ENCODE peak calls at places on chromosomes 13 and 19, in seven cellular contexts. One of them, this sample, is unnamed.

GRCh38 chr13:76894401-76895110 is 8.4 kb upstream of the KCTD12 start:
- DNase-seq in T47D: no peak
- DNase-seq in DMS153: no peak
- DNase-seq in astrocyte of the cerebellum: no peak
- DNase-seq in astrocyte: no peak
- DNase-seq in foreskin fibroblast: no peak
- DNase-seq in fibroblast of gingiva: no peak
- DNase-seq in this sample: no peak

GRCh38 chr19:35986664-35987570 is 8.1 kb upstream of the SDHAF1 start:
- DNase-seq in fibroblast of gingiva: no peak
- DNase-seq in astrocyte: no peak
- DNase-seq in DMS153: no peak
- DNase-seq in astrocyte of the cerebellum: no peak
- DNase-seq in foreskin fibroblast: peak
- DNase-seq in T47D: no peak
- DNase-seq in this sample: peak

GRCh38 chr13:27600712-27601111 is 19.6 kb downstream of the LNX2 start:
- DNase-seq in astrocyte: no peak
- DNase-seq in foreskin fibroblast: no peak
- DNase-seq in astrocyte of the cerebellum: no peak
- DNase-seq in fibroblast of gingiva: no peak
- DNase-seq in T47D: no peak
- DNase-seq in DMS153: no peak
- DNase-seq in this sample: no peak

GRCh38 chr19:40754611-40755247 is 3.7 kb downstream of the SNRPA start:
- DNase-seq in foreskin fibroblast: peak
- DNase-seq in astrocyte: no peak
- DNase-seq in DMS153: no peak
- DNase-seq in fibroblast of gingiva: no peak
- DNase-seq in T47D: no peak
- DNase-seq in astrocyte of the cerebellum: no peak
- DNase-seq in this sample: no peak

GRCh38 chr13:29767006-29767405 is 83.4 kb downstream of the UBL3 start:
- DNase-seq in T47D: no peak
- DNase-seq in astrocyte of the cerebellum: no peak
- DNase-seq in DMS153: no peak
- DNase-seq in foreskin fibroblast: no peak
- DNase-seq in fibroblast of gingiva: peak
- DNase-seq in astrocyte: no peak
- DNase-seq in this sample: no peak

GRCh38 chr13:26220575-26220974 is 1.5 kb downstream of the RNF6 start:
- DNase-seq in T47D: no peak
- DNase-seq in astrocyte: peak
- DNase-seq in foreskin fibroblast: peak
- DNase-seq in DMS153: no peak
- DNase-seq in fibroblast of gingiva: peak
- DNase-seq in astrocyte of the cerebellum: no peak
- DNase-seq in this sample: no peak

GRCh38 chr13:114129649-114130062 is 2.8 kb downstream of the RASA3 start:
- DNase-seq in foreskin fibroblast: no peak
- DNase-seq in DMS153: no peak
- DNase-seq in astrocyte of the cerebellum: no peak
- DNase-seq in fibroblast of gingiva: no peak
- DNase-seq in T47D: no peak
- DNase-seq in astrocyte: no peak
- DNase-seq in this sample: no peak

GRCh38 chr19:4579389-4579788 is 19.9 kb upstream of the SEMA6B start:
- DNase-seq in T47D: no peak
- DNase-seq in astrocyte: no peak
- DNase-seq in fibroblast of gingiva: no peak
- DNase-seq in DMS153: no peak
- DNase-seq in astrocyte of the cerebellum: no peak
- DNase-seq in foreskin fibroblast: no peak
- DNase-seq in this sample: no peak

GRCh38 chr19:15438124-15438496 is 11.6 kb downstream of the WIZ start:
- DNase-seq in astrocyte of the cerebellum: no peak
- DNase-seq in astrocyte: no peak
- DNase-seq in DMS153: no peak
- DNase-seq in T47D: peak
- DNase-seq in fibroblast of gingiva: no peak
- DNase-seq in foreskin fibroblast: no peak
- DNase-seq in this sample: no peak

GRCh38 chr19:16518061-16518460 is 21.9 kb downstream of the C19orf44 start:
- DNase-seq in fibroblast of gingiva: no peak
- DNase-seq in foreskin fibroblast: no peak
- DNase-seq in T47D: no peak
- DNase-seq in astrocyte: no peak
- DNase-seq in DMS153: no peak
- DNase-seq in astrocyte of the cerebellum: no peak
- DNase-seq in this sample: no peak

This sample was measured in testis.